ENCODE peak calls at places on chromosomes 7 and 10, in ten cellular contexts. G is psoas muscle; W is esophagus squamous epithelium; C is PC-3; S is thoracic aorta; K is CD8-positive, alpha-beta T cell; H is ovary; P is GM12878; N is uterus; D is GM23338. Z is an unnamed sample.
A peak's percentile ranks its signal among the peaks of the same experiment; 100 is the strongest.

GRCh38 chr10:68423522-68423921 is 16.4 kb upstream of the RUFY2 start:
- DNase-seq in G (no peak), W (no peak), C (no peak), S (no peak), K (peak; percentile 10), H (no peak), P (no peak), N (no peak), D (no peak), Z (no peak)

GRCh38 chr7:39709029-39709428 is 85.7 kb downstream of the RALA start:
- DNase-seq in G (no peak), W (no peak), C (no peak), S (no peak), K (no peak), H (no peak), P (no peak), N (no peak), D (peak; percentile 34), Z (no peak)

GRCh38 chr7:148688526-148688925 is 10.2 kb upstream of the CUL1 start:
- DNase-seq in G (no peak), W (no peak), C (no peak), S (no peak), K (no peak), H (no peak), P (no peak), N (no peak), D (no peak), Z (no peak)

GRCh38 chr10:43042503-43043341 is 34.1 kb upstream of the RET start:
- DNase-seq in G (no peak), W (no peak), C (no peak), S (no peak), K (no peak), H (peak; percentile 5), P (no peak), N (peak; percentile 6), D (peak; percentile 54), Z (no peak)

GRCh38 chr7:14446231-14446630 is 456.3 kb downstream of the DGKB start:
- DNase-seq in G (no peak), W (no peak), C (no peak), S (no peak), K (no peak), H (no peak), P (no peak), N (no peak), D (no peak), Z (no peak)

GRCh38 chr7:22485189-22485588 is 14.8 kb downstream of the STEAP1B start:
- DNase-seq in G (no peak), W (no peak), C (peak; percentile 47), S (no peak), K (no peak), H (no peak), P (no peak), N (no peak), D (no peak), Z (no peak)

GRCh38 chr7:105654994-105655900 is 74.0 kb upstream of the EFCAB10 start:
- DNase-seq in G (no peak), W (no peak), C (peak; percentile 44), S (no peak), K (no peak), H (peak; percentile 74), P (no peak), N (peak; percentile 87), D (peak; percentile 95), Z (no peak)

GRCh38 chr10:50367732-50368131 is 116.4 kb upstream of the ASAH2 start:
- DNase-seq in G (no peak), W (no peak), C (peak; percentile 94), S (no peak), K (no peak), H (no peak), P (no peak), N (no peak), D (peak; percentile 78), Z (no peak)

GRCh38 chr10:48305905-48306264 is 592 bp upstream of the MAPK8 start:
- DNase-seq in G (no peak), W (no peak), C (no peak), S (no peak), K (no peak), H (no peak), P (no peak), N (no peak), D (no peak), Z (no peak)

GRCh38 chr10:48306870-48307531 is 524 bp downstream of the MAPK8 start:
- DNase-seq in G (peak; percentile 81), W (no peak), C (peak; percentile 26), S (peak; percentile 11), K (peak; percentile 46), H (peak; percentile 76), P (no peak), N (no peak), D (peak; percentile 37), Z (peak; percentile 80)

GRCh38 chr10:48307584-48307983 is 1.1 kb downstream of the MAPK8 start:
- DNase-seq in G (no peak), W (no peak), C (no peak), S (no peak), K (no peak), H (no peak), P (no peak), N (no peak), D (no peak), Z (no peak)

GRCh38 chr10:48306265-48306869 is at the start of gene MAPK8:
- DNase-seq in G (peak; percentile 97), W (peak; percentile 37), C (peak; percentile 86), S (peak; percentile 60), K (peak; percentile 83), H (peak; percentile 95), P (peak; percentile 69), N (peak; percentile 87), D (peak; percentile 96), Z (peak; percentile 98)

DNA sequence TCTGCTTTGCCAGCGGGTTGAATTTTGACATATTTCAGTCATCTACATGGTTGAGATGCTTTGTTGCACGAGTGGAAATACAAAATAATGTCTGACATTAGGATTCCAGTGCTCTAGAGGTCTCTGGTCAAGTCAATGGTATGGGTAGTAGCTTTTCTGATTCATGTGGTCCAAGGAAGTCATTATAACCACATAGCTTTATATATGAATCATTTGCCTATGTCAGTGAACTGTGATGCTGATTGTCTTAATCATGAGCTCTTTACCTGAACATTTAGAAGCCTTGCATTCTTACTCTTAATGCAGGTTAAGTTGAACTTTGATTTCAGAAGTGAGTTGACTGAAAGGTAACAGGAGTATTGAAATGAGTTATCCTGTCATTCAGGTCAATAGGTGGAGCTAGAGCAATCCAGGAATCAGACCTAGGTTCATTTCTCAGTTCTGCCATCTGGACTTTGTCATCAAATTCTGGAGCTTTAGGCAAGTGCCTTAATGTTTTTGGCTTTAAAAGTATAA is 3.3 kb downstream of the MAPK8 start:
- DNase-seq in G (no peak), W (no peak), C (peak; percentile 73), S (no peak), K (no peak), H (no peak), P (no peak), N (no peak), D (no peak), Z (no peak)
- TF ChIP-seq CTCF in G (peak; percentile 24), W (no peak), C (peak; percentile 54), S (no peak), K (peak; percentile 27), H (no peak), P (peak; percentile 64), N (no peak), D (peak; percentile 51), Z (peak; percentile 25)

GRCh38 chr10:5658871-5659618 is 7.3 kb downstream of the ASB13 start:
- DNase-seq in G (no peak), W (no peak), C (no peak), S (no peak), K (no peak), H (no peak), P (no peak), N (no peak), D (peak; percentile 55), Z (peak; percentile 34)

GRCh38 chr10:5662708-5663579 is 3.5 kb downstream of the ASB13 start:
- DNase-seq in G (no peak), W (no peak), C (no peak), S (no peak), K (no peak), H (no peak), P (no peak), N (no peak), D (peak; percentile 35), Z (no peak)

GRCh38 chr10:5656737-5657579 is 9.4 kb downstream of the ASB13 start:
- DNase-seq in G (no peak), W (no peak), C (no peak), S (no peak), K (no peak), H (no peak), P (no peak), N (no peak), D (no peak), Z (no peak)

GRCh38 chr10:5661043-5661442 is 5.4 kb downstream of the ASB13 start:
- DNase-seq in G (no peak), W (no peak), C (no peak), S (no peak), K (no peak), H (no peak), P (no peak), N (no peak), D (no peak), Z (no peak)

GRCh38 chr10:5659702-5660528 is 6.5 kb downstream of the ASB13 start:
- DNase-seq in G (peak; percentile 68), W (peak; percentile 23), C (peak; percentile 72), S (peak; percentile 27), K (no peak), H (peak; percentile 45), P (no peak), N (peak; percentile 46), D (peak; percentile 20), Z (peak; percentile 72)
- H3K4me1 ChIP-seq in G (no peaks in the 10 kb centered on the region), W (peaks cover 61% of the 10 kb centered on the region), C (peaks cover 13% of the 10 kb centered on the region), S (peaks cover 41% of the 10 kb centered on the region), K (peaks cover 13% of the 10 kb centered on the region), H (peaks cover 29% of the 10 kb centered on the region), P (peaks cover 9% of the 10 kb centered on the region), N (no peaks in the 10 kb centered on the region), D (peaks cover 25% of the 10 kb centered on the region), Z (peaks cover 22% of the 10 kb centered on the region)

GRCh38 chr10:25177754-25178135 is 2.9 kb downstream of the GPR158 start:
- DNase-seq in G (no peak), W (no peak), C (no peak), S (no peak), K (no peak), H (no peak), P (no peak), N (no peak), D (no peak), Z (no peak)

GRCh38 chr10:25177093-25177753 is 2.4 kb downstream of the GPR158 start:
- DNase-seq in G (no peak), W (no peak), C (no peak), S (no peak), K (no peak), H (no peak), P (no peak), N (no peak), D (no peak), Z (no peak)

GRCh38 chr10:25176421-25176968 is 1.7 kb downstream of the GPR158 start:
- DNase-seq in G (no peak), W (no peak), C (no peak), S (no peak), K (no peak), H (no peak), P (no peak), N (no peak), D (peak; percentile 60), Z (no peak)

GRCh38 chr10:25180801-25181200 is 6.0 kb downstream of the GPR158 start:
- DNase-seq in G (no peak), W (no peak), C (no peak), S (no peak), K (no peak), H (no peak), P (no peak), N (no peak), D (no peak), Z (no peak)

DNA sequence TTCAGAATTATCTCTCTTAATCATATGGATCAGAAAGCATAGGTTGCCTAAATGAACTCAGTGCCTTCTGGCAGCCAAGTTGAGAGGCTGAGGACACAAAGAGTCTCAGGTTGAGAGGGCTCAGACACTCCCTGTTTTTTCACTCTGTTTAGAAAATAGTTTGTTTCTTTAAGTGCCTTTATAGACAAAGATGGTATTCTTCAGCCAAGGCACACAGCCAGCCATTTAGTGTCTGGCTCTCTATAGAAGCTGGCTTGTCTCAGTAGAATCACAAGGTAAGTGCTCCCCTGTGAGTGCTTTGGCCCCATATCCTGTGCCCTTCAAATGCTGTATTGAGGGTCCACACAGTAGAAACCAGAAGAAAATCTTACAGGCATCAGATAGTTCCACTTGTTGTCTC is 3.6 kb downstream of the GPR158 start:
- DNase-seq in G (no peak), W (no peak), C (no peak), S (no peak), K (no peak), H (no peak), P (no peak), N (no peak), D (no peak), Z (no peak)
- H3K4me3 ChIP-seq in G (no peak overlapping the region), W (no peak overlapping the region), C (no peak overlapping the region), S (no peak overlapping the region), K (no peak overlapping the region), H (no peak overlapping the region), P (no peak overlapping the region), N (no peak overlapping the region), D (no peak overlapping the region), Z (no peak overlapping the region)

DNA sequence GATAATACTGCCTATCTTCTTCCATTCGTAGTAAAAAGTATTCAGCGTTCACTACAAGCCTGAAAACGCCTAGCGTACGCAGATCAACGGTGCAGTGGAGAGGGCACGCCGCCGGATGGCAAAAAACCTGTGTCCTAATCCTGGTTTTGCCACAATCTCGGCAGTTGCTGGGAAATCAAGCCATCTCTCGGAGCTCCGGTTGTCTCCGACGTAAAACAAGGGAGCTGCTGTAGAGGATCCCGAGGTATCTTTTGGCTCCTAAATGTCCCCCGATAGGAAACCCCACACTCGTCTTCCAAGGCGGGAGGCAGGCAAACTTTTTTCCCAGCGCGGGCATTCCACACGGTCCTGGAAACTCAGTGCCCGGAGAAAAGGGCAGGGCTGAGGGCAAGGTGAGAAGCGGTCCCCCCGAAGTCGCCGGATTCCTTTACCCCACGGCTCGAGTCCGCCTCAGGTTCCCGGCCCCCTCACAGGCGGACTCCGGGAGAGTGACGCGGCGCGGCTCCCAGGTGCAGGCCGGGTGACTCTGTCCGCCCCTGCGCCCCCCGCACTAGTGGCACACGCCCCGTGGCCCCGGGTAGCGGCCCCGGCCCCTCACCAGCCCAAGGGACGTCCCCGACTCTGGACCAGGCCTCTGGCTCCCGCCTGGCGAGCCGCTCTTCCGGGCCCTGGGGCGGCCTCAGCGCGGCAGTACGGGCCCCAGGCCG is 649 bp downstream of the IDE start:
- DNase-seq in G (peak; percentile 59), W (no peak), C (peak; percentile 42), S (no peak), K (no peak), H (no peak), P (no peak), N (peak; percentile 24), D (peak; percentile 55), Z (peak; percentile 61)
- TF ChIP-seq CTCF in G (peak; percentile 11), W (no peak), C (no peak), S (peak; percentile 32), K (peak; percentile 18), H (no peak), P (no peak), N (peak; percentile 5), D (no peak), Z (no peak)